ENCODE peak calls at places on chromosomes 13 and 19, in seven cellular contexts. V, F, Q, S, G, T and D are unnamed samples.

GRCh38 chr13:23876265-23876664 is 12.9 kb downstream of the MIPEP start:
- DNase-seq in G (no peak), Q (no peak), V (peak), F (peak), S (no peak), T (no peak), D (no peak)

GRCh38 chr19:11159598-11160001 is 4.0 kb upstream of the SPC24 start:
- DNase-seq in F (no peak), S (no peak), Q (no peak), V (peak), G (no peak), T (peak), D (no peak)

GRCh38 chr19:39845172-39845571 is 1.0 kb downstream of the FBL start:
- DNase-seq in F (no peak), S (no peak), V (no peak), G (no peak), T (no peak), Q (no peak), D (no peak)

GRCh38 chr19:38395381-38396127 is 7.1 kb downstream of the SPRED3 start:
- DNase-seq in V (no peak), T (no peak), G (no peak), S (no peak), F (no peak), Q (no peak), D (no peak)

GRCh38 chr19:29287061-29287460 is 74.1 kb upstream of the UQCRFS1 start:
- DNase-seq in S (no peak), T (no peak), G (no peak), V (no peak), Q (no peak), F (no peak), D (no peak)

GRCh38 chr19:32220951-32221350 is 124.5 kb upstream of the ZNF507 start:
- DNase-seq in G (no peak), V (no peak), F (no peak), Q (no peak), T (no peak), S (no peak), D (no peak)

GRCh38 chr19:9054768-9055167 is 32.1 kb upstream of the OR1M1 start:
- DNase-seq in G (peak), S (peak), V (no peak), Q (no peak), F (peak), T (no peak), D (peak)

GRCh38 chr13:36552334-36552733 is 120.0 kb downstream of the CCNA1 start:
- DNase-seq in G (no peak), Q (no peak), T (no peak), F (no peak), V (no peak), S (no peak), D (no peak)

GRCh38 chr19:45729774-45730388 is 815 bp downstream of the FBXO46 start:
- DNase-seq in F (peak), V (no peak), T (peak), S (no peak), Q (no peak), G (no peak), D (no peak)

GRCh38 chr19:22118132-22118531 is 65.8 kb downstream of the ZNF257 start:
- DNase-seq in G (no peak), F (no peak), S (no peak), T (no peak), Q (no peak), V (no peak), D (no peak)

GRCh38 chr19:16363133-16363851 is 38.7 kb downstream of the KLF2 start:
- DNase-seq in Q (no peak), S (no peak), T (no peak), G (no peak), F (peak), V (no peak), D (no peak)

GRCh38 chr19:35365303-35365702 is 5.6 kb upstream of the GPR42 start:
- DNase-seq in Q (no peak), V (no peak), F (no peak), G (no peak), T (no peak), S (no peak), D (no peak)

GRCh38 chr19:55111238-55111831 is 6.1 kb downstream of the PPP1R12C start:
- DNase-seq in V (no peak), F (no peak), Q (no peak), T (no peak), S (no peak), G (no peak), D (no peak)

GRCh38 chr19:14770136-14770535 is 8.2 kb downstream of the ADGRE2 start:
- DNase-seq in G (no peak), T (no peak), V (no peak), F (no peak), S (no peak), Q (no peak), D (peak)

GRCh38 chr19:495440-496332 is 600 bp upstream of the MADCAM1 start:
- DNase-seq in T (peak), Q (no peak), V (peak), G (peak), S (no peak), F (peak), D (peak)

GRCh38 chr13:35157143-35157755 is 215.2 kb downstream of the NBEA start:
- DNase-seq in V (peak), S (peak), G (peak), T (peak), Q (no peak), F (peak), D (no peak)

GRCh38 chr19:41328157-41328817 is 18.3 kb downstream of the CCDC97 start:
- DNase-seq in Q (no peak), G (no peak), S (no peak), V (peak), F (no peak), T (peak), D (no peak)

GRCh38 chr19:15449620-15450527 is at the start of gene WIZ:
- DNase-seq in V (peak), Q (no peak), T (peak), G (peak), S (peak), F (peak), D (peak)

GRCh38 chr19:36267061-36267845 is 52.3 kb downstream of the ZNF146 start:
- DNase-seq in Q (no peak), F (no peak), T (no peak), V (no peak), S (no peak), G (no peak), D (no peak)

GRCh38 chr13:33258437-33259193 is 26.9 kb downstream of the STARD13 start:
- DNase-seq in Q (no peak), V (peak), S (no peak), F (no peak), G (no peak), T (peak), D (no peak)

GRCh38 chr19:43774103-43774939 is 6.5 kb downstream of the KCNN4 start:
- DNase-seq in T (peak), Q (no peak), S (peak), V (peak), F (peak), G (no peak), D (peak)

GRCh38 chr13:34779171-34779570 is 162.9 kb upstream of the NBEA start:
- DNase-seq in G (peak), T (no peak), F (peak), S (no peak), V (no peak), Q (no peak), D (no peak)

GRCh38 chr19:19758164-19758563 is 25.3 kb upstream of the ZNF14 start:
- DNase-seq in G (no peak), T (no peak), S (no peak), Q (no peak), V (no peak), F (no peak), D (peak)

GRCh38 chr13:84400711-84401110 is 518.4 kb upstream of the SLITRK1 start:
- DNase-seq in T (peak), F (no peak), Q (no peak), S (no peak), V (peak), G (no peak), D (no peak)

GRCh38 chr19:43684326-43684725 is 14.4 kb upstream of the PLAUR start:
- DNase-seq in V (no peak), S (no peak), F (no peak), G (no peak), T (no peak), Q (no peak), D (no peak)

GRCh38 chr13:31964168-31964567 is 67.4 kb upstream of the FRY start:
- DNase-seq in S (no peak), F (no peak), V (no peak), G (no peak), Q (no peak), T (no peak), D (no peak)
- H2BK5ac ChIP-seq in S (no peak), F (no peak), V (no peak), G (no peak), Q (no peak), T (no peak), D (no peak)

DNA sequence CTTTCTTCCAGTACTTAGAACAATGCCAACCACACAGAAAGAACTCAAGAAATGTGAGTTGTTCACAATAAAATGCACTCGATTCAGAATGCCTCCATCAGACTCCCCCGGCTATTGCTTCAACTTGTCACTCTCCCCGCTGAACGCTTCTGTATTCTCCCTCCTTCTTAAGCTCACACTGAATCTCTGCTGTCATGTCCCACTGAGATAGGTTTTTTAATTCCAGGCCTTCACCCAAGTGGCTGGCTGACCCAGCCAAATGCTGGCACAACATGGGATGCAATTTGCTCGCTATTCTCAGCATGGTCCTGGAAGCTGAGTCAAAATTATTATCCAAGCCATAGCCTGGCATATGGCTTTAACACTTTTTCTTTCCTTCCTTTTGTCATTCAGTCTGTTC is 76.8 kb upstream of the SERP2 start:
- DNase-seq in V (no peak), S (no peak), G (no peak), T (no peak), Q (no peak), F (no peak), D (no peak)
- H3K18ac ChIP-seq in V (no peak), S (no peak), G (no peak), T (no peak), Q (no peak), F (no peak), D (no peak)

DNA sequence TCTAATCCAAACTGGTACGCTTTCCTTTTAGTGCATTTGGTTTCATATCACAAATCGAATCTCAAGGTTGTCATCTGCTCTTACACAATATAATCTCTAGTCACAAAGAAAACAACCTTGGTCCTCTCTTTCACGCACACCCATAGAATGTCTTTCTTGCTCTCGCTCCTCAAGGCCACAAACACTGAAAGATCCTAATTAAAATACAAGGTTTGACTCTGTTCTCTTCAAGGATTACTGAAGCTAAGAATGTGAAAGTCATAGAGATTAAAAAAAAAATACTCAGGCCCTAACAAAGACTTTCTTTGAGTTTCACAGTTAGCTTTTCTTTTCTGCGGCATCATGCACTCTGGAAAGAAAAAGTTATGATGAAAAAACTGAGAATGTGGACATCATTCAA is 891.5 kb downstream of the EFNB2 start:
- DNase-seq in Q (no peak), F (no peak), S (no peak), T (no peak), V (no peak), G (no peak), D (no peak)
- H2BK5ac ChIP-seq in Q (no peak), F (no peak), S (no peak), T (no peak), V (no peak), G (no peak), D (no peak)

DNA sequence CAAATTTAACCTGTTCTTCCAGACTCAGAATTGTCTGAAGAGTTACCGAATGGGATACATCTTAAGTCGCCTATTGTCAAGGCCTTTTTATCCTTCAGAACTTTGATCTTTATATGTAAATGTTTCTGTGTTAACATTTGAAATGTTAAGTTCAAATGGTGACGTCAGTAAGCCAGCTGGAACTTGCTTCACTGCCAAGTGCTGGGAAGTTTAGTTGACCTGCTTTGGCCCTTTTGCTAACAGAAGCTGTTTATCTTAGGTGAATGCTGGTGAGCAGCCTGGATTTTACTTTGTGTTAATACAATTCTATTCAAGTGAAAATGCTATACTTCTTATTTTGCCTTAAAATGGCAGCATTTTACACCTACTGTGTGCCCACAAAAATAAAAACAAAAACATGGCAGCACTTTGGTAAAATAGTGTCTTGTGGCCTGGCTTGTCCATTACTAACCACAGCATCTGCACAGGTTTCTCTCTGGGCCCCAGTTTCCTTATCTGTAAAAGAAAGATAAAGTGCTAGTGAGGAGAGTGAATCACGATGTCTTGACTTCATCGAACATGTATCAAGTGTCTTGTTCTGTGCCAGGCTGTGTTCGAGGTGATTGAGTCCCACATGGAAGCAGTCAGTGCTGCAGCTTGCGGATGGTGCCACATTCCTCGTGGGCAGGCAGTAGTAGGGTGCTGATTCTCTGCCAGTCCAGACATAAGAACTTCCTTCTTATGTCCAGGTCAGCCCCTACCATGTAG is 2.2 kb downstream of the NAXD start:
- DNase-seq in F (no peak), Q (no peak), V (peak), G (no peak), S (no peak), T (peak), D (no peak)
- H3K18ac ChIP-seq in F (no peak), Q (no peak), V (peak), G (no peak), S (no peak), T (no peak), D (no peak)

GRCh38 chr13:25677956-25678355 is 306.2 kb downstream of the ATP8A2 start:
- DNase-seq in Q (no peak), T (no peak), V (no peak), F (no peak), S (no peak), G (no peak), D (no peak)
- H2BK5ac ChIP-seq in Q (no peak), T (no peak), V (no peak), F (no peak), S (no peak), G (no peak), D (no peak)